ENCODE peak calls at places on chromosomes 6 and 20, in eight cellular contexts. Q, P, O, H, W, R, G and A are unnamed samples.

GRCh38 chr6:5261545-5262109 is 314 bp downstream of the FARS2 start:
- DNase-seq in R (peak; percentile 36), G (no peak), P (peak; percentile 5), O (no peak), Q (no peak), W (no peak), H (no peak), A (no peak)

GRCh38 chr6:156557269-156557885 is 219.8 kb upstream of the ARID1B start:
- DNase-seq in W (no peak), Q (no peak), G (peak; percentile 44), R (no peak), P (peak; percentile 7), H (peak; percentile 40), O (no peak), A (peak; percentile 44)

GRCh38 chr20:40160151-40160550 is 528.9 kb downstream of the MAFB start:
- DNase-seq in H (peak; percentile 5), P (peak; percentile 65), W (no peak), R (peak; percentile 43), Q (peak; percentile 3), G (peak; percentile 69), O (no peak), A (no peak)

GRCh38 chr6:169988769-169989550 is 237.5 kb downstream of the ERMARD start:
- DNase-seq in O (no peak), Q (no peak), P (no peak), W (no peak), G (no peak), H (no peak), R (no peak), A (no peak)

GRCh38 chr6:50539441-50539840 is 173.9 kb upstream of the TFAP2D start:
- DNase-seq in O (no peak), P (no peak), R (no peak), W (no peak), G (no peak), Q (no peak), H (no peak), A (no peak)

GRCh38 chr20:2814587-2815051 is at the start of gene C20orf141:
- DNase-seq in R (peak; percentile 99), Q (no peak), W (no peak), O (no peak), G (peak; percentile 99), H (peak; percentile 92), P (peak; percentile 97), A (no peak)

GRCh38 chr6:157893238-157893637 is 70.2 kb downstream of the SNX9 start:
- DNase-seq in O (peak; percentile 53), G (no peak), P (no peak), R (no peak), H (no peak), W (no peak), Q (no peak), A (no peak)

GRCh38 chr6:1787109-1787466 is 177.4 kb downstream of the FOXC1 start:
- DNase-seq in G (no peak), P (no peak), H (no peak), Q (no peak), R (no peak), O (no peak), W (no peak), A (no peak)

GRCh38 chr6:10690651-10691445 is 3.6 kb downstream of the C6orf52 start:
- DNase-seq in W (no peak), O (no peak), R (no peak), P (peak; percentile 6), G (no peak), H (no peak), Q (no peak), A (no peak)